ENCODE peak calls at places on chromosomes 7 and 10, in six cellular contexts. One of them, this sample, is unnamed.

GRCh38 chr10:43339136-43339535 is 32.3 kb upstream of the FXYD4 start:
- DNase-seq in IMR-90: no peak
- DNase-seq in coronary artery: no peak
- DNase-seq in mammary epithelial cell: no peak
- DNase-seq in WERI-Rb-1: no peak
- DNase-seq in heart right ventricle: no peak
- DNase-seq in this sample: no peak

GRCh38 chr10:75462865-75463264 is 31.4 kb downstream of the LRMDA start:
- DNase-seq in IMR-90: no peak
- DNase-seq in coronary artery: no peak
- DNase-seq in mammary epithelial cell: no peak
- DNase-seq in WERI-Rb-1: no peak
- DNase-seq in heart right ventricle: no peak
- DNase-seq in this sample: no peak

GRCh38 chr10:62681211-62681940 is 123.1 kb upstream of the ADO start:
- DNase-seq in IMR-90: no peak
- DNase-seq in coronary artery: no peak
- DNase-seq in mammary epithelial cell: no peak
- DNase-seq in WERI-Rb-1: no peak
- DNase-seq in heart right ventricle: no peak
- DNase-seq in this sample: no peak

GRCh38 chr7:105932835-105933477 is 30.1 kb upstream of the CDHR3 start:
- DNase-seq in IMR-90: peak; percentile 67
- DNase-seq in coronary artery: no peak
- DNase-seq in mammary epithelial cell: peak; percentile 45
- DNase-seq in WERI-Rb-1: no peak
- DNase-seq in heart right ventricle: no peak
- DNase-seq in this sample: no peak

GRCh38 chr10:77913090-77913489 is 13.5 kb downstream of the DLG5 start:
- DNase-seq in IMR-90: no peak
- DNase-seq in coronary artery: no peak
- DNase-seq in mammary epithelial cell: no peak
- DNase-seq in WERI-Rb-1: no peak
- DNase-seq in heart right ventricle: no peak
- DNase-seq in this sample: no peak

GRCh38 chr7:7803597-7804229 is 85.3 kb upstream of the RPA3 start:
- DNase-seq in IMR-90: no peak
- DNase-seq in coronary artery: no peak
- DNase-seq in mammary epithelial cell: no peak
- DNase-seq in WERI-Rb-1: peak; percentile 66
- DNase-seq in heart right ventricle: no peak
- DNase-seq in this sample: no peak

GRCh38 chr7:20310963-20311742 is 19.5 kb upstream of the ITGB8 start:
- DNase-seq in IMR-90: peak; percentile 67
- DNase-seq in coronary artery: no peak
- DNase-seq in mammary epithelial cell: peak; percentile 51
- DNase-seq in WERI-Rb-1: no peak
- DNase-seq in heart right ventricle: no peak
- DNase-seq in this sample: no peak

GRCh38 chr10:34808789-34809745 is 6.0 kb downstream of the PARD3 start:
- DNase-seq in IMR-90: peak; percentile 43
- DNase-seq in coronary artery: no peak
- DNase-seq in mammary epithelial cell: no peak
- DNase-seq in WERI-Rb-1: no peak
- DNase-seq in heart right ventricle: peak; percentile 44
- DNase-seq in this sample: no peak

GRCh38 chr10:103062854-103063642 is 130.0 kb downstream of the NT5C2 start:
- DNase-seq in IMR-90: no peak
- DNase-seq in coronary artery: no peak
- DNase-seq in mammary epithelial cell: no peak
- DNase-seq in WERI-Rb-1: no peak
- DNase-seq in heart right ventricle: no peak
- DNase-seq in this sample: peak; percentile 40

GRCh38 chr10:45420453-45421192 is 46.6 kb downstream of the ALOX5 start:
- DNase-seq in IMR-90: peak; percentile 52
- DNase-seq in coronary artery: peak; percentile 78
- DNase-seq in mammary epithelial cell: peak; percentile 33
- DNase-seq in WERI-Rb-1: no peak
- DNase-seq in heart right ventricle: peak; percentile 83
- DNase-seq in this sample: no peak

GRCh38 chr10:75208177-75208576 is 2.4 kb upstream of the VDAC2 start:
- DNase-seq in IMR-90: peak; percentile 90
- DNase-seq in coronary artery: no peak
- DNase-seq in mammary epithelial cell: peak; percentile 98
- DNase-seq in WERI-Rb-1: no peak
- DNase-seq in heart right ventricle: no peak
- DNase-seq in this sample: no peak

DNA sequence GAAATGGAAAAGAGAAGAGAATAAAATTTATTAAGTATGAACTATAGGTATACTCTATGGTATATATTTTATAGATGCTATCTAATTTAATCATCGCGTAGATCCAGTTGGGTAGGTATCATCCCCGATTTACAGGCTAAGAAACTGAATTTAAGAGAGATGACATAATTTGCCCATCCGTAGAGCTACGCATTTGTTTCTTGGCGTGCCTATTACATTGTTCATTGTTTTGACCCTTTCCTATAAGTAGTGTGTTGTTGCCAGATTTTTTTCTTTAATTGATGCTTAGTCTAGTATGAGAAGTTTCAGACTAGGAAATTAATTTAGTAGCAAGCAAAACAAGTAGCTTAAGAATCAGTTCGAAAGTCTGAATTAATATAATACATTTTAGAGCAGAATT is 205.7 kb upstream of the NPSR1 start:
- DNase-seq in IMR-90: no peak
- DNase-seq in coronary artery: no peak
- DNase-seq in mammary epithelial cell: no peak
- DNase-seq in WERI-Rb-1: no peak
- DNase-seq in heart right ventricle: no peak
- DNase-seq in this sample: no peak
- H3K27ac ChIP-seq in IMR-90: no peak overlapping the region
- H3K27ac ChIP-seq in coronary artery: no peak overlapping the region
- H3K27ac ChIP-seq in mammary epithelial cell: no peak overlapping the region
- H3K27ac ChIP-seq in WERI-Rb-1: no peak overlapping the region
- H3K27ac ChIP-seq in heart right ventricle: no peak overlapping the region
- H3K27ac ChIP-seq in this sample: no peak overlapping the region

GRCh38 chr10:100895346-100895745 is 17.4 kb upstream of the SLF2 start:
- DNase-seq in IMR-90: no peak
- DNase-seq in coronary artery: no peak
- DNase-seq in mammary epithelial cell: no peak
- DNase-seq in WERI-Rb-1: no peak
- DNase-seq in heart right ventricle: no peak
- DNase-seq in this sample: no peak
- H3K27ac ChIP-seq in IMR-90: no peak overlapping the region
- H3K27ac ChIP-seq in coronary artery: no peak overlapping the region
- H3K27ac ChIP-seq in mammary epithelial cell: no peak overlapping the region
- H3K27ac ChIP-seq in WERI-Rb-1: peak overlapping the region; percentile 90
- H3K27ac ChIP-seq in heart right ventricle: no peak overlapping the region
- H3K27ac ChIP-seq in this sample: no peak overlapping the region

GRCh38 chr7:41059796-41060195 is 643.1 kb downstream of the INHBA start:
- DNase-seq in IMR-90: no peak
- DNase-seq in coronary artery: no peak
- DNase-seq in mammary epithelial cell: peak; percentile 24
- DNase-seq in WERI-Rb-1: no peak
- DNase-seq in heart right ventricle: no peak
- DNase-seq in this sample: no peak
- H3K27ac ChIP-seq in IMR-90: no peak overlapping the region
- H3K27ac ChIP-seq in coronary artery: no peak overlapping the region
- H3K27ac ChIP-seq in mammary epithelial cell: no peak overlapping the region
- H3K27ac ChIP-seq in WERI-Rb-1: no peak overlapping the region
- H3K27ac ChIP-seq in heart right ventricle: no peak overlapping the region
- H3K27ac ChIP-seq in this sample: no peak overlapping the region

GRCh38 chr10:95653895-95654294 is 2.6 kb downstream of the ALDH18A1 start:
- DNase-seq in IMR-90: no peak
- DNase-seq in coronary artery: no peak
- DNase-seq in mammary epithelial cell: no peak
- DNase-seq in WERI-Rb-1: no peak
- DNase-seq in heart right ventricle: no peak
- DNase-seq in this sample: no peak

GRCh38 chr10:95656291-95657164 is at the start of gene ALDH18A1:
- DNase-seq in IMR-90: peak; percentile 89
- DNase-seq in coronary artery: peak; percentile 95
- DNase-seq in mammary epithelial cell: peak; percentile 82
- DNase-seq in WERI-Rb-1: peak; percentile 93
- DNase-seq in heart right ventricle: peak; percentile 92
- DNase-seq in this sample: peak; percentile 71

GRCh38 chr10:95657250-95657649 is 739 bp upstream of the ALDH18A1 start:
- DNase-seq in IMR-90: no peak
- DNase-seq in coronary artery: no peak
- DNase-seq in mammary epithelial cell: no peak
- DNase-seq in WERI-Rb-1: no peak
- DNase-seq in heart right ventricle: no peak
- DNase-seq in this sample: no peak

GRCh38 chr10:95651346-95652115 is 5.0 kb downstream of the ALDH18A1 start:
- DNase-seq in IMR-90: peak; percentile 36
- DNase-seq in coronary artery: no peak
- DNase-seq in mammary epithelial cell: no peak
- DNase-seq in WERI-Rb-1: no peak
- DNase-seq in heart right ventricle: no peak
- DNase-seq in this sample: no peak

DNA sequence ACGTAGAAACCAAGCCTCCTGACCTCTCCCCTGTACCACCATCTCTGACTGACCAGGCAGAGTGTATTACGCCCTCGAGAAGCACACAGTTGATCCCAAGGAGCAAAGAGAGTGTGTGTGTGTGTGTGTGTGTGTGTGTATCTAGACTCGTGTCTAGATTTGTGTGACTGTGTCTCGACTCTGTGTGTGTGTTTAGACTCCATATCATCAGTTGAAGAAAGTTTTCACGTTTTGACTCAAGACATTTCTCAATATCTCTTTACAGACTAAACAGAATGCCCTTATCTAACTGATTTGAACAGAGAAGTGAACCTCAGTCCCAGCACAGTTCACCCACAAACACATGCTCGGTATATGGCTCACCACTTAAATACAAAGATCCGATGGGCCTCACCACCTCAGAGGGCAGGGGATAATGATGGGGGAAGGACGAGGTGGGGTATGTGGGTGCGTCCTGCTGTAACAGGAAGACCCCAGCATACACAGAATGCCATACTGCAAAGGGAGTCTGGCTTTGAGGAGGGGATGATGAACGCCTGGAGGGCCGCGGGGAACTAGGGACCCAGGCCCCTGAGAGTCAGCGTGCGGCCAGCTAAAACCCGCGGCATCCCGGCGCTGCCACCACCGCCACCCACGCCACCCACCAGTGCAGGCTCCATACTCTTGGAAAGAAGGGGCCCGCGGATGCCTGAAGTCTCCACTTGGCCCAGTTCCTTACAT is 780 bp downstream of the ALDH18A1 start:
- DNase-seq in IMR-90: peak; percentile 50
- DNase-seq in coronary artery: no peak
- DNase-seq in mammary epithelial cell: peak; percentile 12
- DNase-seq in WERI-Rb-1: no peak
- DNase-seq in heart right ventricle: no peak
- DNase-seq in this sample: no peak
- H3K27ac ChIP-seq in IMR-90: peak overlapping the region; percentile 68
- H3K27ac ChIP-seq in coronary artery: peak overlapping the region; percentile 69
- H3K27ac ChIP-seq in mammary epithelial cell: peak overlapping the region; percentile 38
- H3K27ac ChIP-seq in WERI-Rb-1: peak overlapping the region; percentile 61
- H3K27ac ChIP-seq in heart right ventricle: peak overlapping the region; percentile 74
- H3K27ac ChIP-seq in this sample: no peak overlapping the region

GRCh38 chr10:33402748-33403147 is 68.3 kb upstream of the NRP1 start:
- DNase-seq in IMR-90: no peak
- DNase-seq in coronary artery: no peak
- DNase-seq in mammary epithelial cell: no peak
- DNase-seq in WERI-Rb-1: no peak
- DNase-seq in heart right ventricle: no peak
- DNase-seq in this sample: peak; percentile 11

GRCh38 chr10:33401300-33401699 is 66.8 kb upstream of the NRP1 start:
- DNase-seq in IMR-90: no peak
- DNase-seq in coronary artery: no peak
- DNase-seq in mammary epithelial cell: no peak
- DNase-seq in WERI-Rb-1: no peak
- DNase-seq in heart right ventricle: no peak
- DNase-seq in this sample: no peak

GRCh38 chr10:33396279-33396678 is 61.8 kb upstream of the NRP1 start:
- DNase-seq in IMR-90: no peak
- DNase-seq in coronary artery: no peak
- DNase-seq in mammary epithelial cell: no peak
- DNase-seq in WERI-Rb-1: no peak
- DNase-seq in heart right ventricle: no peak
- DNase-seq in this sample: no peak

GRCh38 chr10:33396938-33397337 is 62.5 kb upstream of the NRP1 start:
- DNase-seq in IMR-90: no peak
- DNase-seq in coronary artery: no peak
- DNase-seq in mammary epithelial cell: no peak
- DNase-seq in WERI-Rb-1: no peak
- DNase-seq in heart right ventricle: no peak
- DNase-seq in this sample: no peak

GRCh38 chr10:33398796-33399195 is 64.3 kb upstream of the NRP1 start:
- DNase-seq in IMR-90: no peak
- DNase-seq in coronary artery: no peak
- DNase-seq in mammary epithelial cell: no peak
- DNase-seq in WERI-Rb-1: no peak
- DNase-seq in heart right ventricle: no peak
- DNase-seq in this sample: no peak
- H3K27ac ChIP-seq in IMR-90: no peak overlapping the region
- H3K27ac ChIP-seq in coronary artery: no peak overlapping the region
- H3K27ac ChIP-seq in mammary epithelial cell: no peak overlapping the region
- H3K27ac ChIP-seq in WERI-Rb-1: no peak overlapping the region
- H3K27ac ChIP-seq in heart right ventricle: no peak overlapping the region
- H3K27ac ChIP-seq in this sample: no peak overlapping the region

GRCh38 chr10:60141916-60142559 is 235.7 kb upstream of the CCDC6 start:
- DNase-seq in IMR-90: no peak
- DNase-seq in coronary artery: no peak
- DNase-seq in mammary epithelial cell: no peak
- DNase-seq in WERI-Rb-1: no peak
- DNase-seq in heart right ventricle: no peak
- DNase-seq in this sample: no peak
- H3K27ac ChIP-seq in IMR-90: no peak overlapping the region
- H3K27ac ChIP-seq in coronary artery: no peak overlapping the region
- H3K27ac ChIP-seq in mammary epithelial cell: no peak overlapping the region
- H3K27ac ChIP-seq in WERI-Rb-1: no peak overlapping the region
- H3K27ac ChIP-seq in heart right ventricle: peak overlapping the region; percentile 78
- H3K27ac ChIP-seq in this sample: no peak overlapping the region

GRCh38 chr10:133239990-133240389 is 2.3 kb downstream of the VENTX start:
- DNase-seq in IMR-90: no peak
- DNase-seq in coronary artery: no peak
- DNase-seq in mammary epithelial cell: no peak
- DNase-seq in WERI-Rb-1: no peak
- DNase-seq in heart right ventricle: no peak
- DNase-seq in this sample: no peak
- H3K27ac ChIP-seq in IMR-90: no peak overlapping the region
- H3K27ac ChIP-seq in coronary artery: no peak overlapping the region
- H3K27ac ChIP-seq in mammary epithelial cell: no peak overlapping the region
- H3K27ac ChIP-seq in WERI-Rb-1: no peak overlapping the region
- H3K27ac ChIP-seq in heart right ventricle: no peak overlapping the region
- H3K27ac ChIP-seq in this sample: no peak overlapping the region

DNA sequence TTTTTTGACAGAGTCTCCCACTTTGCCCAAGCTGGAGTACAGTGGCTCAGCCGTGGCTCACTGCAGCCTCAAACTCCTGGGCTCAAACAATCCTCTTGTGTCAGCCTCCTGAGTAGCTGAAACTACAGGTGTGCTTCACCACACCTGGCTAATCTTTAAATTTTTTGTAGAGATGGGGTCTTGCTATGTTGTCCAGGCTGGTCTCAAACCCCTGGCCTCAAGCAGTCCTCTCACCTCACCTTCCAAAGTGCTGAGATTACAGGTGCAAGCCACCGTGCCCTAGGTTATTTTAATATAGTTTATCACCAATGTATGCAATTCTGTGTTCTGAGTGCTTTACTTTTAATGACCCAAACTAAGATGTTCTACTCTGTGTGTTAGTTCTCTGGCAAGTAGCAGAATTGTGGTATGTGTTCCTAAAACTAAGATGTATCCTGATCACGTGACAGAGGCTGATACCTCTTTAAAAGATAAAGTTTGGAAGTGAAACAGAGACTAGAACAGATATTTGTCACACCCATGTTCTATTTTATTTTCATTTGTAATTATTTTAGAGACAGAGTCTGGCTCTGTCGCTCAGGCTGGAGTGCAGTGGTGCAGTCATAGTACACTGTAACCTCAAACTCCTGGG is 22.1 kb upstream of the PFKFB3 start:
- DNase-seq in IMR-90: no peak
- DNase-seq in coronary artery: no peak
- DNase-seq in mammary epithelial cell: no peak
- DNase-seq in WERI-Rb-1: no peak
- DNase-seq in heart right ventricle: no peak
- DNase-seq in this sample: no peak
- H3K27ac ChIP-seq in IMR-90: no peak overlapping the region
- H3K27ac ChIP-seq in coronary artery: no peak overlapping the region
- H3K27ac ChIP-seq in mammary epithelial cell: no peak overlapping the region
- H3K27ac ChIP-seq in WERI-Rb-1: no peak overlapping the region
- H3K27ac ChIP-seq in heart right ventricle: no peak overlapping the region
- H3K27ac ChIP-seq in this sample: no peak overlapping the region